ENCODE peak calls at places on chromosome 7, in ten cellular contexts. Q, Y, W, E, X, D, K, U, H and A are unnamed samples. For H3K4me1, the result is how much of the 10 kb centered on the place peaks cover.

GRCh38 chr7:50206521-50207250 is 97.8 kb upstream of the IKZF1 start:
- DNase-seq in Q (no peak), Y (no peak), W (no peak), E (peak), X (no peak), D (no peak), K (peak), U (peak), H (no peak), A (no peak)

GRCh38 chr7:50591480-50592438 is 26.6 kb upstream of the DDC start:
- DNase-seq in Q (no peak), Y (no peak), W (no peak), E (no peak), X (no peak), D (no peak), K (no peak), U (no peak), H (no peak), A (no peak)

GRCh38 chr7:157719008-157719682 is 382.3 kb downstream of the DNAJB6 start:
- DNase-seq in Q (no peak), Y (no peak), W (no peak), E (no peak), X (no peak), D (no peak), K (peak), U (peak), H (no peak), A (no peak)

GRCh38 chr7:142298631-142299030 is 40.8 kb upstream of the PRSS58 start:
- DNase-seq in Q (no peak), Y (no peak), W (no peak), E (no peak), X (no peak), D (no peak), K (no peak), U (no peak), H (no peak), A (no peak)

GRCh38 chr7:156549636-156550035 is 90.9 kb upstream of the RNF32 start:
- DNase-seq in Q (no peak), Y (no peak), W (no peak), E (no peak), X (no peak), D (no peak), K (no peak), U (no peak), H (no peak), A (no peak)

GRCh38 chr7:153891990-153892389 is 160.2 kb upstream of the DPP6 start:
- DNase-seq in Q (no peak), Y (no peak), W (no peak), E (no peak), X (no peak), D (no peak), K (no peak), U (no peak), H (no peak), A (no peak)

GRCh38 chr7:20359397-20359963 is 28.8 kb downstream of the ITGB8 start:
- DNase-seq in Q (no peak), Y (no peak), W (no peak), E (no peak), X (no peak), D (no peak), K (no peak), U (no peak), H (no peak), A (no peak)

GRCh38 chr7:87918740-87919139 is 15.3 kb upstream of the ADAM22 start:
- DNase-seq in Q (no peak), Y (no peak), W (no peak), E (no peak), X (no peak), D (no peak), K (no peak), U (no peak), H (no peak), A (no peak)

GRCh38 chr7:24830440-24831050 is 73.3 kb upstream of the GSDME start:
- DNase-seq in Q (no peak), Y (no peak), W (no peak), E (no peak), X (no peak), D (no peak), K (no peak), U (no peak), H (no peak), A (no peak)

GRCh38 chr7:108335264-108335918 is 120.8 kb downstream of the NRCAM start:
- DNase-seq in Q (no peak), Y (no peak), W (no peak), E (no peak), X (no peak), D (peak), K (no peak), U (no peak), H (peak), A (peak)

GRCh38 chr7:47491637-47492036 is 90.3 kb downstream of the TNS3 start:
- DNase-seq in Q (no peak), Y (no peak), W (no peak), E (no peak), X (no peak), D (no peak), K (no peak), U (peak), H (no peak), A (no peak)

GRCh38 chr7:124914298-124914697 is 15.3 kb downstream of the POT1 start:
- DNase-seq in Q (no peak), Y (no peak), W (no peak), E (no peak), X (no peak), D (no peak), K (no peak), U (no peak), H (no peak), A (no peak)

GRCh38 chr7:78499283-78499682 is 700.7 kb downstream of the PHTF2 start:
- DNase-seq in Q (no peak), Y (no peak), W (no peak), E (no peak), X (no peak), D (no peak), K (no peak), U (no peak), H (no peak), A (no peak)

GRCh38 chr7:158595068-158595467 is 7.4 kb upstream of the PTPRN2 start:
- DNase-seq in Q (no peak), Y (no peak), W (no peak), E (no peak), X (no peak), D (peak), K (no peak), U (no peak), H (no peak), A (no peak)

GRCh38 chr7:38040831-38041230 is 120.4 kb downstream of the EPDR1 start:
- DNase-seq in Q (no peak), Y (no peak), W (no peak), E (no peak), X (no peak), D (no peak), K (no peak), U (no peak), H (no peak), A (no peak)

GRCh38 chr7:128259131-128260056 is 18.3 kb downstream of the LEP start:
- DNase-seq in Q (peak), Y (no peak), W (no peak), E (peak), X (no peak), D (no peak), K (peak), U (no peak), H (no peak), A (peak)

GRCh38 chr7:152383341-152384234 is 52.2 kb downstream of the KMT2C start:
- DNase-seq in Q (no peak), Y (no peak), W (no peak), E (no peak), X (no peak), D (no peak), K (no peak), U (no peak), H (no peak), A (no peak)

GRCh38 chr7:106022193-106022821 is 59.2 kb downstream of the CDHR3 start:
- DNase-seq in Q (no peak), Y (no peak), W (no peak), E (peak), X (no peak), D (no peak), K (peak), U (peak), H (no peak), A (no peak)

GRCh38 chr7:24917510-24918239 is 62.3 kb downstream of the OSBPL3 start:
- DNase-seq in Q (no peak), Y (no peak), W (no peak), E (no peak), X (no peak), D (no peak), K (no peak), U (no peak), H (no peak), A (no peak)

GRCh38 chr7:74115326-74115725 is 31.7 kb downstream of the LIMK1 start:
- DNase-seq in Q (no peak), Y (no peak), W (no peak), E (no peak), X (no peak), D (no peak), K (no peak), U (no peak), H (no peak), A (no peak)

GRCh38 chr7:104843198-104843597 is 170.8 kb upstream of the KMT2E start:
- DNase-seq in Q (no peak), Y (no peak), W (no peak), E (no peak), X (no peak), D (no peak), K (no peak), U (no peak), H (no peak), A (no peak)

GRCh38 chr7:128738570-128739047 is 550 bp upstream of the CALU start:
- DNase-seq in Q (no peak), Y (no peak), W (no peak), E (no peak), X (no peak), D (no peak), K (no peak), U (no peak), H (no peak), A (no peak)

GRCh38 chr7:135213831-135214230 is 2.5 kb upstream of the WDR91 start:
- DNase-seq in Q (no peak), Y (no peak), W (no peak), E (no peak), X (no peak), D (no peak), K (no peak), U (no peak), H (no peak), A (no peak)

GRCh38 chr7:14687241-14687640 is 215.3 kb downstream of the DGKB start:
- DNase-seq in Q (no peak), Y (no peak), W (no peak), E (no peak), X (no peak), D (no peak), K (no peak), U (no peak), H (no peak), A (no peak)

GRCh38 chr7:43646603-43647313 is 63.9 kb downstream of the STK17A start:
- DNase-seq in Q (no peak), Y (no peak), W (no peak), E (no peak), X (no peak), D (no peak), K (no peak), U (no peak), H (peak), A (no peak)

GRCh38 chr7:12570148-12570528 is 382 bp upstream of the SCIN start:
- DNase-seq in Q (peak), Y (no peak), W (no peak), E (peak), X (no peak), D (no peak), K (peak), U (no peak), H (no peak), A (peak)

GRCh38 chr7:76327610-76328009 is 25.1 kb downstream of the HSPB1 start:
- DNase-seq in Q (no peak), Y (no peak), W (no peak), E (no peak), X (no peak), D (peak), K (no peak), U (no peak), H (no peak), A (no peak)

GRCh38 chr7:147145194-147145593 is 1028.6 kb downstream of the CNTNAP2 start:
- DNase-seq in Q (no peak), Y (no peak), W (no peak), E (no peak), X (no peak), D (no peak), K (no peak), U (no peak), H (no peak), A (no peak)

GRCh38 chr7:31488562-31489203 is 25.2 kb upstream of the ITPRID1 start:
- DNase-seq in Q (peak), Y (no peak), W (no peak), E (peak), X (no peak), D (peak), K (peak), U (no peak), H (peak), A (no peak)

GRCh38 chr7:30140456-30140855 is 5.7 kb downstream of the MTURN start:
- DNase-seq in Q (no peak), Y (no peak), W (no peak), E (no peak), X (no peak), D (no peak), K (no peak), U (no peak), H (no peak), A (no peak)

GRCh38 chr7:43625453-43625852 is 42.5 kb downstream of the STK17A start:
- DNase-seq in Q (no peak), Y (no peak), W (no peak), E (no peak), X (no peak), D (no peak), K (no peak), U (no peak), H (no peak), A (no peak)

GRCh38 chr7:155360495-155361362 is 63.1 kb downstream of the INSIG1 start:
- DNase-seq in Q (no peak), Y (no peak), W (no peak), E (no peak), X (no peak), D (no peak), K (no peak), U (peak), H (no peak), A (no peak)

GRCh38 chr7:74501298-74501697 is 47.6 kb downstream of the GTF2IRD1 start:
- DNase-seq in Q (peak), Y (no peak), W (no peak), E (peak), X (peak), D (no peak), K (peak), U (no peak), H (peak), A (peak)

GRCh38 chr7:41685684-41686083 is 17.2 kb downstream of the INHBA start:
- DNase-seq in Q (no peak), Y (no peak), W (no peak), E (no peak), X (no peak), D (peak), K (no peak), U (no peak), H (no peak), A (no peak)

GRCh38 chr7:76364198-76364584 is 5.4 kb upstream of the YWHAG start:
- DNase-seq in Q (no peak), Y (no peak), W (peak), E (no peak), X (peak), D (peak), K (peak), U (no peak), H (no peak), A (no peak)

GRCh38 chr7:985127-985416 is 2.1 kb downstream of the CYP2W1 start:
- DNase-seq in Q (no peak), Y (no peak), W (no peak), E (no peak), X (no peak), D (no peak), K (no peak), U (no peak), H (peak), A (no peak)

GRCh38 chr7:988426-988911 is 5.5 kb downstream of the CYP2W1 start:
- DNase-seq in Q (no peak), Y (no peak), W (no peak), E (peak), X (no peak), D (no peak), K (no peak), U (no peak), H (peak), A (no peak)

GRCh38 chr7:985915-986741 is 3.1 kb downstream of the CYP2W1 start:
- DNase-seq in Q (no peak), Y (no peak), W (peak), E (no peak), X (no peak), D (peak), K (no peak), U (no peak), H (peak), A (peak)

GRCh38 chr7:987909-988308 is 4.9 kb downstream of the CYP2W1 start:
- DNase-seq in Q (no peak), Y (no peak), W (no peak), E (no peak), X (no peak), D (no peak), K (no peak), U (no peak), H (peak), A (no peak)

GRCh38 chr7:986766-987722 is 4.1 kb downstream of the CYP2W1 start:
- DNase-seq in Q (no peak), Y (no peak), W (no peak), E (no peak), X (no peak), D (no peak), K (no peak), U (no peak), H (peak), A (no peak)
- H3K4me1 ChIP-seq in Q (under half), Y (under half), W (under half), E (under half), X (under half), D (under half), K (under half), U (under half), H (under half), A (under half)

GRCh38 chr7:91030680-91031079 is 233.6 kb upstream of the FZD1 start:
- DNase-seq in Q (no peak), Y (no peak), W (peak), E (no peak), X (no peak), D (no peak), K (no peak), U (no peak), H (no peak), A (no peak)
- H3K4me3 ChIP-seq in Q (no peak), Y (no peak), W (no peak), E (no peak), X (no peak), D (no peak), K (no peak), U (no peak), H (no peak), A (no peak)

DNA sequence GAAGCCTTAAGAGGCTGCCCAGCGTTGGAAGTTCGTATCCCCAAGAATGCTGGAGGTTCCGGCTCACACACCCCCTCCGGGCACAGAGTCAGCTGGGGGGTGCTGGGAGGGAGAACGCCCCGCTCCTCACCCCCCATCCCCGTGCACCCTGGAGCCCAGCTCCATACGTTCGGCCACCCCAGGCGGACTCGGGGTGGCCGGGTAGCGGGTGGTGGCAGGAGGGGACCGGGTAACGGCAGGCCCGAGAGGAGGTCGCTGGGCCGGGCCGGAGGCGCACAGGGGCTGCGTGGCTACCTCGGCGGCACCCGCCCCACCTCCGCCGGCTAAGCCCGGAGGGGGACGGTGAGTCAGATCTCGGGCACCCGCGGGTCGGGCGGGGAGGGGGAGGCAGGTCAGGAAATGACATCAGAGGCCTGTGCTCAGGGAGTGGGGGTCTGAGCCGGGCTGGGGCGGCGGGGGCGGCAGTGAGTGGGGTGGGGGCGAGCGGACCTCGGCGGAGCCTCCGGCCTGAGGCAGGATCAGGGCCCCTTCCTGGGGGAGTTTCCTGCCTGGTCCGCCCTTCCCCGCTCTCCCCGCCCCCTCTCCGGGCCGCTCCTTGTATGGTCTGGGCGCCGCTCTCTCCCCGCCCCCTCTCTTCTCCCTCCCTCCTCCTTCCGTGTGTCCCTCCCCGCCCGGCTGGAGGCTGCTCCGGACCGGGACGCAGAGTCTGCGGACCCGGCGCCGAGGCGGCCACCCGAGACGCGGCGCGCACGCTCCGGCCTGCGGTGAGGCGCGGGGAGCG is at the start of gene ZYX:
- DNase-seq in Q (peak), Y (peak), W (peak), E (peak), X (peak), D (peak), K (peak), U (peak), H (peak), A (peak)
- TF ChIP-seq POLR2A in Q (peak), Y (peak), W (peak), E (peak), X (peak), D (peak), K (no peak), U (peak), H (peak), A (peak)

DNA sequence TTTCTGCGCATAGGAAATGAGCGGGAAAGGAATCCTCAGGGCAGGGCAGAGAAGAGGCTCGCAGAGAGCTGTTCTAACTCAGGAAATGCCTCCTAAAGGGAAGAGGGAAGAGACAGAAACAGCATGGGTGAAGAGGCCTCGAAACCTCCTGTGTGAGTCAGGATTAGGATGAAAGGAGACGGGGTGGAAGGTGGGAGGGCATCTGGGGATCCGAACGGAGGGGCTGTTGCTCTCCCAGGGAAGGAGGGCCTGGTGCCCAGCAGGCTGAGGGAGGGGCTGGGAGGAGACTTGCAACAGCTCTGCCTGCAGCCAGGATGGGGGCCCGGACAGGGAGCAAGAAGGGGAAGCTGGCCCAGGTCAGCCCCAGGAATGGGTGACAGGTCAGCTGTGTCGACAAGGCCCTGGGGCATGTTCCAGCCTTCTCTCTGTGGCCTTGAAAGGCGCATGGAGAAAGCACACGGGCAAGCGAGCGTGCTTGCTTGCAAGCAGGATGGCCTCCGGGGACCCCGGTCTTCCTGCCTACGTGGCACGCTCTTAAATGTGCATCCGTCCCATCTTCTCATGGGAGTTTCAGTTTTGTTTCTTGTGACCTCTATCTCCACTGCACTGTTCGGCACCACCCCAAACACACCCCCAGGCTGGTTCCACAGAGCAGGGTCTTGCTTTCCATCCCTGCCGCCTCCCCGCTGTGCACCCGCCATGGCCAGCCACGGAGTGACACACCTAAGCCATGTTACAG is 63.5 kb downstream of the HIPK2 start:
- DNase-seq in Q (no peak), Y (peak), W (no peak), E (peak), X (peak), D (no peak), K (peak), U (peak), H (peak), A (no peak)
- H3K4me1 ChIP-seq in Q (under half), Y (under half), W (under half), E (under half), X (half or more), D (under half), K (under half), U (half or more), H (under half), A (under half)

GRCh38 chr7:32892521-32893224 is 1.1 kb upstream of the KBTBD2 start:
- DNase-seq in Q (peak), Y (no peak), W (peak), E (peak), X (peak), D (peak), K (peak), U (peak), H (peak), A (peak)

GRCh38 chr7:32891800-32892520 is 400 bp upstream of the KBTBD2 start:
- DNase-seq in Q (peak), Y (peak), W (peak), E (peak), X (peak), D (peak), K (peak), U (peak), H (peak), A (peak)

GRCh38 chr7:32893722-32894121 is 2.2 kb upstream of the KBTBD2 start:
- DNase-seq in Q (no peak), Y (no peak), W (no peak), E (no peak), X (no peak), D (no peak), K (no peak), U (no peak), H (no peak), A (no peak)

GRCh38 chr7:32894171-32894570 is 2.6 kb upstream of the KBTBD2 start:
- DNase-seq in Q (no peak), Y (no peak), W (no peak), E (no peak), X (no peak), D (no peak), K (no peak), U (no peak), H (no peak), A (no peak)

DNA sequence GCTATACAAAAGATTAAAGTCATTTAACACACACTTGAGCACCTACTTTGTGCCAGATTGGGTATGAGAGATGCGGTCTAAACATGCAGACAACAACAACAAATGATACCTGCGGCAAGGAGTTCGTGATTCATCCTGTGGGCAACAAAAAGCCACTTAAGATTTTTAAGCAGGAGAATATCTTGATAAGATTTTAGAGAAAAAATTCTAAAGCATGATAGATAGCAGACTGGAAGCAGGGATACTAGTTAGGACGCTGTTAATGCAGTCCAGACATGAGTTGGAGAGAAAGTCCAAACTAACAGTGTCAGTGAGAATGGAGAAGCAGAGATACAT is 1.6 kb upstream of the KBTBD2 start:
- DNase-seq in Q (no peak), Y (no peak), W (no peak), E (no peak), X (no peak), D (no peak), K (no peak), U (no peak), H (no peak), A (no peak)
- H3K4me3 ChIP-seq in Q (no peak), Y (no peak), W (no peak), E (no peak), X (no peak), D (no peak), K (no peak), U (no peak), H (no peak), A (no peak)